ENCODE peak calls at places on chromosomes 6 and 20, in ten cellular contexts. One of them, this sample, is unnamed.
A peak's percentile ranks its signal among the peaks of the same experiment; 100 is the strongest.

GRCh38 chr6:56890683-56891429 is 64.1 kb upstream of the BEND6 start:
- DNase-seq in T-cell: no peak
- DNase-seq in CD8-positive, alpha-beta memory T cell: no peak
- DNase-seq in activated naive CD8-positive, alpha-beta T cell treated with anti-CD3 and anti-CD28 coated beads, Interleukin-2, amount 50 U/mL, for 24 hours: no peak
- DNase-seq in HAP-1: no peak
- DNase-seq in AG04450: peak; percentile 89
- DNase-seq in NCI-H774: no peak
- DNase-seq in GM12892: peak; percentile 38
- DNase-seq in adrenal gland: no peak
- DNase-seq in germinal center: no peak
- DNase-seq in this sample: no peak

GRCh38 chr6:161372422-161372793 is 98.5 kb upstream of the AGPAT4 start:
- DNase-seq in T-cell: no peak
- DNase-seq in CD8-positive, alpha-beta memory T cell: no peak
- DNase-seq in activated naive CD8-positive, alpha-beta T cell treated with anti-CD3 and anti-CD28 coated beads, Interleukin-2, amount 50 U/mL, for 24 hours: no peak
- DNase-seq in HAP-1: no peak
- DNase-seq in AG04450: no peak
- DNase-seq in NCI-H774: no peak
- DNase-seq in GM12892: no peak
- DNase-seq in adrenal gland: no peak
- DNase-seq in germinal center: no peak
- DNase-seq in this sample: no peak

GRCh38 chr6:49713346-49713745 is at the start of gene CRISP2:
- DNase-seq in T-cell: no peak
- DNase-seq in CD8-positive, alpha-beta memory T cell: no peak
- DNase-seq in activated naive CD8-positive, alpha-beta T cell treated with anti-CD3 and anti-CD28 coated beads, Interleukin-2, amount 50 U/mL, for 24 hours: no peak
- DNase-seq in HAP-1: no peak
- DNase-seq in AG04450: no peak
- DNase-seq in NCI-H774: no peak
- DNase-seq in GM12892: no peak
- DNase-seq in adrenal gland: no peak
- DNase-seq in germinal center: no peak
- DNase-seq in this sample: no peak

GRCh38 chr20:44491635-44492395 is 16.1 kb downstream of the TTPAL start:
- DNase-seq in T-cell: no peak
- DNase-seq in CD8-positive, alpha-beta memory T cell: peak; percentile 28
- DNase-seq in activated naive CD8-positive, alpha-beta T cell treated with anti-CD3 and anti-CD28 coated beads, Interleukin-2, amount 50 U/mL, for 24 hours: no peak
- DNase-seq in HAP-1: no peak
- DNase-seq in AG04450: no peak
- DNase-seq in NCI-H774: no peak
- DNase-seq in GM12892: no peak
- DNase-seq in adrenal gland: no peak
- DNase-seq in germinal center: no peak
- DNase-seq in this sample: no peak

GRCh38 chr20:7879883-7880282 is 60.4 kb downstream of the HAO1 start:
- DNase-seq in T-cell: no peak
- DNase-seq in CD8-positive, alpha-beta memory T cell: no peak
- DNase-seq in activated naive CD8-positive, alpha-beta T cell treated with anti-CD3 and anti-CD28 coated beads, Interleukin-2, amount 50 U/mL, for 24 hours: no peak
- DNase-seq in HAP-1: no peak
- DNase-seq in AG04450: peak; percentile 11
- DNase-seq in NCI-H774: no peak
- DNase-seq in GM12892: no peak
- DNase-seq in adrenal gland: no peak
- DNase-seq in germinal center: no peak
- DNase-seq in this sample: no peak

GRCh38 chr6:33197431-33198048 is 2.9 kb downstream of the RXRB start:
- DNase-seq in T-cell: peak; percentile 18
- DNase-seq in CD8-positive, alpha-beta memory T cell: peak; percentile 44
- DNase-seq in activated naive CD8-positive, alpha-beta T cell treated with anti-CD3 and anti-CD28 coated beads, Interleukin-2, amount 50 U/mL, for 24 hours: no peak
- DNase-seq in HAP-1: peak; percentile 69
- DNase-seq in AG04450: no peak
- DNase-seq in NCI-H774: peak; percentile 9
- DNase-seq in GM12892: no peak
- DNase-seq in adrenal gland: peak; percentile 63
- DNase-seq in germinal center: peak; percentile 76
- DNase-seq in this sample: no peak

GRCh38 chr20:63106108-63106764 is 99.5 kb upstream of the BHLHE23 start:
- DNase-seq in T-cell: no peak
- DNase-seq in CD8-positive, alpha-beta memory T cell: no peak
- DNase-seq in activated naive CD8-positive, alpha-beta T cell treated with anti-CD3 and anti-CD28 coated beads, Interleukin-2, amount 50 U/mL, for 24 hours: no peak
- DNase-seq in HAP-1: no peak
- DNase-seq in AG04450: no peak
- DNase-seq in NCI-H774: no peak
- DNase-seq in GM12892: no peak
- DNase-seq in adrenal gland: peak; percentile 28
- DNase-seq in germinal center: no peak
- DNase-seq in this sample: no peak

GRCh38 chr6:74871757-74872156 is 334.1 kb downstream of the COL12A1 start:
- DNase-seq in T-cell: no peak
- DNase-seq in CD8-positive, alpha-beta memory T cell: no peak
- DNase-seq in activated naive CD8-positive, alpha-beta T cell treated with anti-CD3 and anti-CD28 coated beads, Interleukin-2, amount 50 U/mL, for 24 hours: no peak
- DNase-seq in HAP-1: no peak
- DNase-seq in AG04450: no peak
- DNase-seq in NCI-H774: no peak
- DNase-seq in GM12892: no peak
- DNase-seq in adrenal gland: no peak
- DNase-seq in germinal center: no peak
- DNase-seq in this sample: no peak

GRCh38 chr6:53349209-53349693 is 501 bp upstream of the ELOVL5 start:
- DNase-seq in T-cell: no peak
- DNase-seq in CD8-positive, alpha-beta memory T cell: no peak
- DNase-seq in activated naive CD8-positive, alpha-beta T cell treated with anti-CD3 and anti-CD28 coated beads, Interleukin-2, amount 50 U/mL, for 24 hours: no peak
- DNase-seq in HAP-1: no peak
- DNase-seq in AG04450: no peak
- DNase-seq in NCI-H774: no peak
- DNase-seq in GM12892: no peak
- DNase-seq in adrenal gland: no peak
- DNase-seq in germinal center: no peak
- DNase-seq in this sample: no peak

GRCh38 chr6:76790881-76791280 is 672.4 kb downstream of the HTR1B start:
- DNase-seq in T-cell: no peak
- DNase-seq in CD8-positive, alpha-beta memory T cell: no peak
- DNase-seq in activated naive CD8-positive, alpha-beta T cell treated with anti-CD3 and anti-CD28 coated beads, Interleukin-2, amount 50 U/mL, for 24 hours: no peak
- DNase-seq in HAP-1: no peak
- DNase-seq in AG04450: no peak
- DNase-seq in NCI-H774: no peak
- DNase-seq in GM12892: no peak
- DNase-seq in adrenal gland: no peak
- DNase-seq in germinal center: no peak
- DNase-seq in this sample: no peak

GRCh38 chr20:56981301-56981700 is 285.1 kb downstream of the BMP7 start:
- DNase-seq in T-cell: no peak
- DNase-seq in CD8-positive, alpha-beta memory T cell: no peak
- DNase-seq in activated naive CD8-positive, alpha-beta T cell treated with anti-CD3 and anti-CD28 coated beads, Interleukin-2, amount 50 U/mL, for 24 hours: no peak
- DNase-seq in HAP-1: no peak
- DNase-seq in AG04450: no peak
- DNase-seq in NCI-H774: no peak
- DNase-seq in GM12892: no peak
- DNase-seq in adrenal gland: no peak
- DNase-seq in germinal center: no peak
- DNase-seq in this sample: no peak

GRCh38 chr6:357261-357790 is 34.2 kb upstream of the IRF4 start:
- DNase-seq in T-cell: no peak
- DNase-seq in CD8-positive, alpha-beta memory T cell: no peak
- DNase-seq in activated naive CD8-positive, alpha-beta T cell treated with anti-CD3 and anti-CD28 coated beads, Interleukin-2, amount 50 U/mL, for 24 hours: no peak
- DNase-seq in HAP-1: no peak
- DNase-seq in AG04450: no peak
- DNase-seq in NCI-H774: no peak
- DNase-seq in GM12892: no peak
- DNase-seq in adrenal gland: no peak
- DNase-seq in germinal center: no peak
- DNase-seq in this sample: no peak

GRCh38 chr6:137332637-137333228 is 113.5 kb upstream of the IFNGR1 start:
- DNase-seq in T-cell: no peak
- DNase-seq in CD8-positive, alpha-beta memory T cell: no peak
- DNase-seq in activated naive CD8-positive, alpha-beta T cell treated with anti-CD3 and anti-CD28 coated beads, Interleukin-2, amount 50 U/mL, for 24 hours: no peak
- DNase-seq in HAP-1: no peak
- DNase-seq in AG04450: no peak
- DNase-seq in NCI-H774: no peak
- DNase-seq in GM12892: no peak
- DNase-seq in adrenal gland: no peak
- DNase-seq in germinal center: no peak
- DNase-seq in this sample: no peak

GRCh38 chr6:15961630-15962448 is 167.0 kb upstream of the MYLIP start:
- DNase-seq in T-cell: no peak
- DNase-seq in CD8-positive, alpha-beta memory T cell: no peak
- DNase-seq in activated naive CD8-positive, alpha-beta T cell treated with anti-CD3 and anti-CD28 coated beads, Interleukin-2, amount 50 U/mL, for 24 hours: no peak
- DNase-seq in HAP-1: no peak
- DNase-seq in AG04450: no peak
- DNase-seq in NCI-H774: no peak
- DNase-seq in GM12892: no peak
- DNase-seq in adrenal gland: no peak
- DNase-seq in germinal center: no peak
- DNase-seq in this sample: no peak

GRCh38 chr6:35148167-35148741 is 7.1 kb upstream of the TCP11 start:
- DNase-seq in T-cell: no peak
- DNase-seq in CD8-positive, alpha-beta memory T cell: no peak
- DNase-seq in activated naive CD8-positive, alpha-beta T cell treated with anti-CD3 and anti-CD28 coated beads, Interleukin-2, amount 50 U/mL, for 24 hours: peak; percentile 27
- DNase-seq in HAP-1: peak; percentile 77
- DNase-seq in AG04450: no peak
- DNase-seq in NCI-H774: no peak
- DNase-seq in GM12892: no peak
- DNase-seq in adrenal gland: no peak
- DNase-seq in germinal center: no peak
- DNase-seq in this sample: no peak

GRCh38 chr6:13368079-13368478 is 39.7 kb upstream of the TBC1D7 start:
- DNase-seq in T-cell: no peak
- DNase-seq in CD8-positive, alpha-beta memory T cell: no peak
- DNase-seq in activated naive CD8-positive, alpha-beta T cell treated with anti-CD3 and anti-CD28 coated beads, Interleukin-2, amount 50 U/mL, for 24 hours: no peak
- DNase-seq in HAP-1: no peak
- DNase-seq in AG04450: no peak
- DNase-seq in NCI-H774: no peak
- DNase-seq in GM12892: no peak
- DNase-seq in adrenal gland: no peak
- DNase-seq in germinal center: no peak
- DNase-seq in this sample: no peak

GRCh38 chr6:119361209-119361608 is 11.6 kb upstream of the MAN1A1 start:
- DNase-seq in T-cell: no peak
- DNase-seq in CD8-positive, alpha-beta memory T cell: no peak
- DNase-seq in activated naive CD8-positive, alpha-beta T cell treated with anti-CD3 and anti-CD28 coated beads, Interleukin-2, amount 50 U/mL, for 24 hours: no peak
- DNase-seq in HAP-1: no peak
- DNase-seq in AG04450: no peak
- DNase-seq in NCI-H774: no peak
- DNase-seq in GM12892: no peak
- DNase-seq in adrenal gland: no peak
- DNase-seq in germinal center: no peak
- DNase-seq in this sample: no peak

GRCh38 chr6:4858194-4859028 is 82.2 kb downstream of the CDYL start:
- DNase-seq in T-cell: no peak
- DNase-seq in CD8-positive, alpha-beta memory T cell: no peak
- DNase-seq in activated naive CD8-positive, alpha-beta T cell treated with anti-CD3 and anti-CD28 coated beads, Interleukin-2, amount 50 U/mL, for 24 hours: no peak
- DNase-seq in HAP-1: no peak
- DNase-seq in AG04450: no peak
- DNase-seq in NCI-H774: peak; percentile 32
- DNase-seq in GM12892: no peak
- DNase-seq in adrenal gland: no peak
- DNase-seq in germinal center: no peak
- DNase-seq in this sample: no peak

GRCh38 chr6:155026366-155027045 is 31.4 kb downstream of the TIAM2 start:
- DNase-seq in T-cell: no peak
- DNase-seq in CD8-positive, alpha-beta memory T cell: no peak
- DNase-seq in activated naive CD8-positive, alpha-beta T cell treated with anti-CD3 and anti-CD28 coated beads, Interleukin-2, amount 50 U/mL, for 24 hours: no peak
- DNase-seq in HAP-1: no peak
- DNase-seq in AG04450: peak; percentile 13
- DNase-seq in NCI-H774: no peak
- DNase-seq in GM12892: no peak
- DNase-seq in adrenal gland: peak; percentile 90
- DNase-seq in germinal center: no peak
- DNase-seq in this sample: no peak

GRCh38 chr6:111894272-111894671 is 21.0 kb upstream of the FYN start:
- DNase-seq in T-cell: no peak
- DNase-seq in CD8-positive, alpha-beta memory T cell: no peak
- DNase-seq in activated naive CD8-positive, alpha-beta T cell treated with anti-CD3 and anti-CD28 coated beads, Interleukin-2, amount 50 U/mL, for 24 hours: no peak
- DNase-seq in HAP-1: no peak
- DNase-seq in AG04450: no peak
- DNase-seq in NCI-H774: no peak
- DNase-seq in GM12892: no peak
- DNase-seq in adrenal gland: no peak
- DNase-seq in germinal center: no peak
- DNase-seq in this sample: no peak

GRCh38 chr20:63096681-63097335 is 90.0 kb upstream of the BHLHE23 start:
- DNase-seq in T-cell: no peak
- DNase-seq in CD8-positive, alpha-beta memory T cell: no peak
- DNase-seq in activated naive CD8-positive, alpha-beta T cell treated with anti-CD3 and anti-CD28 coated beads, Interleukin-2, amount 50 U/mL, for 24 hours: no peak
- DNase-seq in HAP-1: no peak
- DNase-seq in AG04450: no peak
- DNase-seq in NCI-H774: no peak
- DNase-seq in GM12892: no peak
- DNase-seq in adrenal gland: no peak
- DNase-seq in germinal center: no peak
- DNase-seq in this sample: no peak

GRCh38 chr20:4159765-4160490 is 144.6 kb upstream of the RNF24 start:
- DNase-seq in T-cell: no peak
- DNase-seq in CD8-positive, alpha-beta memory T cell: no peak
- DNase-seq in activated naive CD8-positive, alpha-beta T cell treated with anti-CD3 and anti-CD28 coated beads, Interleukin-2, amount 50 U/mL, for 24 hours: no peak
- DNase-seq in HAP-1: no peak
- DNase-seq in AG04450: no peak
- DNase-seq in NCI-H774: no peak
- DNase-seq in GM12892: no peak
- DNase-seq in adrenal gland: no peak
- DNase-seq in germinal center: no peak
- DNase-seq in this sample: no peak

GRCh38 chr6:124613050-124613449 is 349.2 kb upstream of the RNF217 start:
- DNase-seq in T-cell: no peak
- DNase-seq in CD8-positive, alpha-beta memory T cell: no peak
- DNase-seq in activated naive CD8-positive, alpha-beta T cell treated with anti-CD3 and anti-CD28 coated beads, Interleukin-2, amount 50 U/mL, for 24 hours: no peak
- DNase-seq in HAP-1: peak; percentile 8
- DNase-seq in AG04450: no peak
- DNase-seq in NCI-H774: no peak
- DNase-seq in GM12892: no peak
- DNase-seq in adrenal gland: no peak
- DNase-seq in germinal center: no peak
- DNase-seq in this sample: no peak

GRCh38 chr20:30892704-30893345 is 364.6 kb upstream of the DEFB115 start:
- DNase-seq in T-cell: no peak
- DNase-seq in CD8-positive, alpha-beta memory T cell: no peak
- DNase-seq in activated naive CD8-positive, alpha-beta T cell treated with anti-CD3 and anti-CD28 coated beads, Interleukin-2, amount 50 U/mL, for 24 hours: no peak
- DNase-seq in HAP-1: no peak
- DNase-seq in AG04450: no peak
- DNase-seq in NCI-H774: no peak
- DNase-seq in GM12892: no peak
- DNase-seq in adrenal gland: no peak
- DNase-seq in germinal center: no peak
- DNase-seq in this sample: no peak

GRCh38 chr6:118288355-118289124 is 259.6 kb upstream of the PLN start:
- DNase-seq in T-cell: no peak
- DNase-seq in CD8-positive, alpha-beta memory T cell: no peak
- DNase-seq in activated naive CD8-positive, alpha-beta T cell treated with anti-CD3 and anti-CD28 coated beads, Interleukin-2, amount 50 U/mL, for 24 hours: no peak
- DNase-seq in HAP-1: peak; percentile 54
- DNase-seq in AG04450: no peak
- DNase-seq in NCI-H774: no peak
- DNase-seq in GM12892: no peak
- DNase-seq in adrenal gland: no peak
- DNase-seq in germinal center: no peak
- DNase-seq in this sample: no peak

This sample was measured in effector memory CD4-positive, alpha-beta T cell.